ENCODE peak calls at places on chromosomes 4 and X, in six cellular contexts. W is left ventricle myocardium inferior; S is fibroblast of mammary gland; L is H7; H is CD8-positive, alpha-beta T cell; I is A549. K is an unnamed sample.
A peak's percentile ranks its signal among the peaks of the same experiment; 100 is the strongest.

GRCh38 chr4:69038582-69038981 is 57.7 kb upstream of the UGT2B7 start:
- DNase-seq in I (no peak), S (peak; percentile 42), H (no peak), L (no peak), W (no peak), K (peak; percentile 84)

GRCh38 chrX:13520441-13520840 is 49.0 kb upstream of the EGFL6 start:
- DNase-seq in S (no peak), I (no peak), L (no peak), W (no peak), H (no peak), K (no peak)

GRCh38 chrX:135411893-135412292 is 9.9 kb upstream of the SMIM10L2A start:
- DNase-seq in H (no peak), W (no peak), S (peak; percentile 45), L (no peak), I (no peak), K (peak; percentile 66)

GRCh38 chrX:45344597-45344996 is 143.9 kb upstream of the DIPK2B start:
- DNase-seq in L (no peak), W (no peak), S (peak; percentile 94), I (no peak), H (no peak), K (no peak)

GRCh38 chrX:42149281-42149680 is 225.9 kb upstream of the CASK start:
- DNase-seq in H (no peak), L (no peak), W (no peak), S (no peak), I (no peak), K (peak; percentile 11)

GRCh38 chrX:115940888-115941332 is 229.6 kb upstream of the AGTR2 start:
- DNase-seq in L (peak; percentile 80), I (no peak), W (no peak), H (no peak), S (peak; percentile 43), K (no peak)

GRCh38 chr4:16757080-16757521 is 141.3 kb downstream of the LDB2 start:
- DNase-seq in W (no peak), L (no peak), S (peak; percentile 40), I (no peak), H (no peak), K (no peak)

GRCh38 chrX:109327271-109327670 is 154.6 kb downstream of the GUCY2F start:
- DNase-seq in L (no peak), I (no peak), W (no peak), S (no peak), H (no peak), K (no peak)

GRCh38 chrX:145654486-145654885 is 163.1 kb upstream of the SLITRK2 start:
- DNase-seq in W (no peak), L (no peak), H (no peak), S (no peak), I (no peak), K (no peak)

GRCh38 chr4:16083217-16084191 is at the start of gene PROM1:
- DNase-seq in S (no peak), L (peak; percentile 81), I (no peak), H (no peak), W (peak; percentile 19), K (no peak)

GRCh38 chrX:47311857-47312774 is 58.3 kb upstream of the ZNF157 start:
- DNase-seq in W (no peak), S (peak; percentile 79), L (peak; percentile 39), I (peak; percentile 30), H (peak; percentile 52), K (peak; percentile 58)

GRCh38 chr4:72567821-72568620 is 1.0 kb downstream of the ADAMTS3 start:
- DNase-seq in L (peak; percentile 80), H (no peak), S (peak; percentile 83), I (peak; percentile 40), W (peak; percentile 40), K (peak; percentile 73)

GRCh38 chrX:154758696-154759095 is 4.0 kb upstream of the DKC1 start:
- DNase-seq in I (no peak), H (no peak), W (no peak), L (no peak), S (no peak), K (no peak)

GRCh38 chrX:154762529-154763296 is at the start of gene DKC1:
- DNase-seq in H (peak; percentile 94), I (peak; percentile 80), L (peak; percentile 94), S (peak; percentile 92), W (peak; percentile 95), K (peak; percentile 87)

GRCh38 chrX:154761977-154762528 is 611 bp upstream of the DKC1 start:
- DNase-seq in I (no peak), H (no peak), S (no peak), L (no peak), W (no peak), K (no peak)
- H3K4me3 ChIP-seq in I (peak overlapping the region; percentile 51), H (peak overlapping the region; percentile 85), S (peak overlapping the region; percentile 52), L (peak overlapping the region; percentile 40), W (peak overlapping the region; percentile 82), K (peak overlapping the region; percentile 39)

GRCh38 chr4:133149932-133150642 is 993 bp downstream of the PCDH10 start:
- DNase-seq in H (no peak), S (no peak), I (no peak), L (peak; percentile 6), W (no peak), K (no peak)

GRCh38 chr4:133151681-133152329 is 2.7 kb downstream of the PCDH10 start:
- DNase-seq in I (no peak), L (peak; percentile 79), W (no peak), H (no peak), S (no peak), K (no peak)

GRCh38 chr4:133152330-133152791 is 3.3 kb downstream of the PCDH10 start:
- DNase-seq in W (no peak), H (no peak), I (no peak), S (no peak), L (no peak), K (no peak)

GRCh38 chr4:133150643-133151300 is 1.7 kb downstream of the PCDH10 start:
- DNase-seq in I (no peak), S (no peak), L (peak; percentile 58), W (no peak), H (no peak), K (no peak)

DNA sequence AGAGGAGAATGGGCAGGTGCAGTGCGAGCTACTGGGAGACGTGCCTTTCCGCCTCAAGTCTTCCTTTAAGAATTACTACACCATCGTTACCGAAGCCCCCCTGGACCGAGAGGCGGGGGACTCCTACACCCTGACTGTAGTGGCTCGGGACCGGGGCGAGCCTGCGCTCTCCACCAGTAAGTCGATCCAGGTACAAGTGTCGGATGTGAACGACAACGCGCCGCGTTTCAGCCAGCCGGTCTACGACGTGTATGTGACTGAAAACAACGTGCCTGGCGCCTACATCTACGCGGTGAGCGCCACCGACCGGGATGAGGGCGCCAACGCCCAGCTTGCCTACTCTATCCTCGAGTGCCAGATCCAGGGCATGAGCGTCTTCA is 2.2 kb downstream of the PCDH10 start:
- DNase-seq in S (no peak), W (no peak), H (no peak), I (no peak), L (peak; percentile 60), K (no peak)
- H3K4me3 ChIP-seq in S (no peak overlapping the region), W (peak overlapping the region; percentile 62), H (no peak overlapping the region), I (peak overlapping the region; percentile 28), L (peak overlapping the region; percentile 66), K (no peak overlapping the region)

DNA sequence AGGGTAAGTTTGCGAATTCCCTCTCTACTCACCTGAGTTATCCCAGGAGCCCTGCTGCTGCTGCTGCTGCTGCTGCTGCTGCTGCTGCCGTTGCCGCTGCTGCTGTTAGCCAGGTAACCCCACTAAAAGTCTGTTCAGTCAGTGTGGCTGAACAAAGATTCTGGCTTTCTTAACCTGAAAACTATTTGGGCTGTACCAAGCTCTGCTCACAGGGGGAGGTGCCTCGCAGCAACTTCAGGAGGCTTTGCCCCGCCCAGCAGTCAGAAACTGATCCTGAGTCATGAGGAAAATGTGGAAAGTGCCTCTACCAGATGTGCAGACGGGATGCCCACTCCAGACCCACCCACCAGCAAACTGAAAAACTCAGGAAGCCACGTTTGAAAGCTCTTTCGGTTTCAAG is at the start of gene CAPN6:
- DNase-seq in I (no peak), H (no peak), W (no peak), L (peak; percentile 46), S (peak; percentile 44), K (peak; percentile 54)
- H3K4me3 ChIP-seq in I (no peak within 1 kb of the TSS), H (no peak within 1 kb of the TSS), W (no peak within 1 kb of the TSS), L (no peak within 1 kb of the TSS), S (no peak within 1 kb of the TSS), K (no peak within 1 kb of the TSS)

DNA sequence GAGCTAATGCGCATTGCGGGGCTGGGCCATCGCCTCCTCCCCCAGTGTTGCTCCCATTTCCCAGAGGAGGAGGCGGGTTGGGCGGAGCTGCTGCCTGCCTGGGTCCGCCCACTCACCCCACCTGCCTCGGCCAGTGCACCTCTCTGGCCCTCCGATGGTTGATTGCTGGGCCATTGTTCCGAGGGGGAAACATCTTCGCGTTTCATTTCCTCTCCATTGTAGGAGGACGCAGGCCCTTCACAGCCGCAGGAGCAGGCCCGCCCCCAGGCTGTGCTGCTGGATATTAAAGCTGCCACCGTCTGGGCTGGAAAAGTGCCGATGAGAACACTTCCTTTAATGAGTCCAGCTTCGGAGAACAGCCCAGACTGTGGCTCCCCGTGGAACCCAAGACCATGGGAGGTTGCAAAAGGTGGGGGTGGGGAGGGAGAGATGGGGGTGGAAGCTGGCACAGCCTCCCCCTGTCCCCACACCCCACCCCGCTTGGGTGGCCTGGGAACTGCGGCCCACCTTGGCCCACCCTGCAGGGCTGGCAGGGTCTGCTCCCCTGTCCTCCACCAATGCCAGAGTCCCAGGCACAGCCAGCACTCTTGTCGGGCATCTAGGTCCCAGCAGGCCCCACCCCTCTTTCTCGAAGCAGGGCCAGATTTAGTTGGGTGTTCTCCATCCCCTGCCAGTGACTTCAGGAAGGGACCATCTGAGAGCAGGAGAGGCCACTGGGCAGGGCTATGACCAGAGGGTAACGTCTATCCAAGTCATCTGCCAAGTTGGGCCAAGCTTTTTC is 96.6 kb downstream of the ADRA2C start:
- DNase-seq in H (no peak), I (no peak), L (peak; percentile 98), W (peak; percentile 19), S (no peak), K (no peak)
- H3K4me3 ChIP-seq in H (no peak overlapping the region), I (no peak overlapping the region), L (peak overlapping the region; percentile 53), W (no peak overlapping the region), S (no peak overlapping the region), K (no peak overlapping the region)

DNA sequence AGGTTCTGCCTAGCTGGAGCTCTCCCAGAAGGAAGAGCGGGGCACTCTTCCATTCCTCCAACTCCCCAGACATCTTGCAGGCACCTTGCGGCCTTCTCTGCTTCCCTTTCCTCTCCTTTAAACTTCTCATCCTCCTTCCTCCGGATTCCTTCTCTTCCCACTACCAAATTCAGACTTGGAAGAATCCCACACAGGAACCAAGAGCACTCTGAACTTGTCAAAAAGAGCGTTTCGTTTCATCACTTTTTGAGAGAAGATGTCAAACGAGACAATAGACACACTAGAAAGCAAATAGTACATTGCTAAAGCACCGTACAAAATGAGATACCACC is 512 bp upstream of the UCP1 start:
- DNase-seq in I (no peak), H (no peak), L (no peak), S (no peak), W (no peak), K (no peak)
- H3K4me3 ChIP-seq in I (peak overlapping the region; percentile 36), H (peak overlapping the region; percentile 26), L (peak overlapping the region; percentile 47), S (no peak overlapping the region), W (peak overlapping the region; percentile 70), K (peak overlapping the region; percentile 37)

DNA sequence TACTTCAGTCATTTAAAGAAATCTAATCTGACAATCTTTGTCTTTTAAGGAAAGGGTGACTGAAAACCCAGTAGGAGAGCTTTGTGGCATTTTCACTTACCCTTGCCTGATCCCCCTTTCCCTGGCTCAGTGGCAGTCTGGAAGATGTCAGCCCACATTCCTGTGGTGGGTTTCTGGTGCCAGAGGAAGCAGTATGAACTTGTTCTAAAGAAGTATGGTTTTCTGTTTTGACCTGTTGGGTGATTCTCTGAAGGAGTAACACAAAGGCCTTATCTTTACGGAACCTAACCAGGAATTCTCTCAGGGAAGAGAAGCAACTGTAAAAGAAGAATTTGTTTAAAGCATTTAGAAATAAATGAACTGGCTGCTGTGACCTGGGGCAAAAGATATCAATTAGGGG is 41.9 kb downstream of the BMP15 start:
- DNase-seq in S (no peak), H (no peak), W (no peak), I (no peak), L (no peak), K (peak; percentile 75)
- H3K4me3 ChIP-seq in S (no peak overlapping the region), H (no peak overlapping the region), W (no peak overlapping the region), I (no peak overlapping the region), L (no peak overlapping the region), K (no peak overlapping the region)

GRCh38 chrX:25028726-25029125 is 13.0 kb upstream of the ARX start:
- DNase-seq in W (no peak), I (no peak), S (peak; percentile 66), H (no peak), L (no peak), K (peak; percentile 63)
- H3K4me3 ChIP-seq in W (no peak overlapping the region), I (no peak overlapping the region), S (no peak overlapping the region), H (no peak overlapping the region), L (no peak overlapping the region), K (no peak overlapping the region)